ENCODE peak calls at places on chromosomes 11 and 22, in six cellular contexts. L is HepG2, G is transverse colon, J is suprapubic skin, K is tibial nerve, D is A549. A is an unnamed sample.

GRCh38 chr11:8318536-8318935 is 54.9 kb upstream of the LMO1 start:
- DNase-seq in L (no peak), G (no peak), J (no peak), K (no peak), D (no peak), A (no peak)

GRCh38 chr22:41526802-41527799 is 17.2 kb downstream of the POLR3H start:
- DNase-seq in L (no peak), G (peak), J (peak), K (no peak), D (peak), A (peak)

GRCh38 chr11:119666463-119667131 is 62.4 kb downstream of the NECTIN1 start:
- DNase-seq in L (peak), G (peak), J (no peak), K (peak), D (peak), A (peak)

GRCh38 chr11:43327987-43328386 is 16.2 kb downstream of the API5 start:
- DNase-seq in L (peak), G (no peak), J (no peak), K (no peak), D (peak), A (no peak)

GRCh38 chr22:19615001-19615461 is 90.8 kb upstream of the CLDN5 start:
- DNase-seq in L (no peak), G (no peak), J (no peak), K (no peak), D (no peak), A (no peak)

GRCh38 chr11:77093987-77094840 is 8.4 kb upstream of the OMP start:
- DNase-seq in L (no peak), G (no peak), J (no peak), K (no peak), D (no peak), A (peak)

GRCh38 chr11:15113381-15113780 is 1.3 kb upstream of the INSC start:
- DNase-seq in L (no peak), G (peak), J (no peak), K (no peak), D (no peak), A (no peak)

GRCh38 chr11:92880391-92880790 is 89.1 kb upstream of the MTNR1B start:
- DNase-seq in L (no peak), G (no peak), J (no peak), K (no peak), D (no peak), A (no peak)

GRCh38 chr11:3796796-3797328 is 492 bp downstream of the NUP98 start:
- DNase-seq in L (peak), G (no peak), J (no peak), K (no peak), D (no peak), A (no peak)

GRCh38 chr11:3104051-3104714 is 47.0 kb upstream of the CARS1 start:
- DNase-seq in L (no peak), G (no peak), J (peak), K (no peak), D (no peak), A (no peak)

GRCh38 chr22:47094861-47095330 is 332.4 kb downstream of the TBC1D22A start:
- DNase-seq in L (no peak), G (no peak), J (no peak), K (no peak), D (no peak), A (no peak)

GRCh38 chr11:64637346-64638016 is 46.5 kb downstream of the SLC22A12 start:
- DNase-seq in L (no peak), G (no peak), J (no peak), K (no peak), D (no peak), A (no peak)

GRCh38 chr11:29173660-29174062 is 843.2 kb downstream of the KCNA4 start:
- DNase-seq in L (peak), G (no peak), J (no peak), K (no peak), D (peak), A (no peak)

GRCh38 chr11:113715882-113716625 is 9.9 kb upstream of the TMPRSS5 start:
- DNase-seq in L (no peak), G (no peak), J (no peak), K (no peak), D (no peak), A (no peak)

GRCh38 chr11:134124660-134125451 is 56.0 kb downstream of the JAM3 start:
- DNase-seq in L (no peak), G (no peak), J (peak), K (no peak), D (no peak), A (peak)
- TF ChIP-seq CTCF in L (no peak), G (no peak), J (no peak), K (no peak), D (no peak), A (no peak)

DNA sequence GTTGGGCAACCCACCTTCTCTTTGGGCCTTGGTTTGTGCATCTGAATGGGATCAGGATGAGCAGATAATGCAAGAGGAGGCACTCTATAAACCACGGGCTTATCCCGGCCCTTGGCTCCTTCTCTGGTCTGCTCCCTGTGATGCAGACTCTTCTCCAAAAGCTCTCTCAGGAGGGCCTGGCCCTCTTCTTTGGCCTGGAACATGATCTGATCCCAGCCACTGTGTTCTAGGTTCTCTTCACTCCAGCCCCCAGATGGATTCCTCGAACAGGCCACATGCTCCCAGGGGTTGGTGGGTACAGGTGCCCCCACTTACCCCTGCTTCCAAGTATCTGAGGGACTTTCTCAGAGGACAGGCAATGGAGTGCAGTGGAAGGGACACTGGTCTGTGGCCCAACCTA is 8.7 kb upstream of the UCP3 start:
- DNase-seq in L (no peak), G (no peak), J (no peak), K (no peak), D (no peak), A (no peak)
- H3K27ac ChIP-seq in L (peak), G (peak), J (no peak), K (peak), D (no peak), A (no peak)

DNA sequence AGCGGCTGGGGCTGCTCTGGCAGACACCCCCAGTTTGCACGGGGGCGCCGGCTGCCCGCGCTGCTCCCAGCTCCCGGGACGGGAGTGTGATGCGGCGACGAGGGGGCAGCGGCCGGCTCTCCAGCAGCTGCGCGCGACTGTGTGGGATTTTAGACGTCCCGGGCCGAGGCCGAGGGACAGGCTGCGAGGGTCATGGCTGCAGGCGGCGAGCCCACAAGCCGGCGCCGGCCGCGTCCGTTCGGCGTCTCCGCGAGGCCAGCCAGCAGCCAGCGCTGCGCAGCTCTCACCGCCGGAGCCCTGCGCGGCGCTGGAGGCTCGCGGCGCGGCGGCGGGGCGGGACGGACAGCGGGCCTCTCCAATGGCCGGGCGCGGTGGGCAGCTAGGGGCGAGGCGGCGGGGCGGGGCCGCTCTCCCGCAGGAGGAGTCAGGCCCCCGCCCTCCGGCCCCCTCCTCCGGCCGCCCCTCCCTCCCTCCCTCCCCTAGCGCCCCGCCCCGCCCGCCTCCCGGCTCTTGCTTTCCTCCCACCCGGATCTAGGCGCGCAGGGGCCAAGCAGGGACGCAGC is at the start of gene FZD4:
- DNase-seq in L (peak), G (peak), J (peak), K (peak), D (peak), A (peak)
- TF ChIP-seq EP300 in L (no peak), G (no peak), J (no peak), K (no peak), D (no peak), A (no peak)

GRCh38 chr11:34149274-34149673 is 43.8 kb downstream of the NAT10 start:
- DNase-seq in L (no peak), G (no peak), J (no peak), K (no peak), D (no peak), A (no peak)

GRCh38 chr11:34148504-34149165 is 43.2 kb downstream of the NAT10 start:
- DNase-seq in L (no peak), G (no peak), J (no peak), K (no peak), D (no peak), A (no peak)

GRCh38 chr11:34150494-34151151 is 45.2 kb downstream of the NAT10 start:
- DNase-seq in L (no peak), G (no peak), J (no peak), K (no peak), D (no peak), A (no peak)

GRCh38 chr11:34151166-34151565 is 45.7 kb downstream of the NAT10 start:
- DNase-seq in L (no peak), G (no peak), J (no peak), K (no peak), D (no peak), A (no peak)

GRCh38 chr11:34149786-34150185 is 44.4 kb downstream of the NAT10 start:
- DNase-seq in L (no peak), G (no peak), J (no peak), K (no peak), D (peak), A (no peak)
- TF ChIP-seq CTCF in L (peak), G (no peak), J (no peak), K (peak), D (peak), A (no peak)

GRCh38 chr22:24198682-24199052 is 17.4 kb downstream of the SUSD2 start:
- DNase-seq in L (no peak), G (no peak), J (no peak), K (no peak), D (no peak), A (no peak)

GRCh38 chr22:24207264-24208011 is 26.2 kb downstream of the SUSD2 start:
- DNase-seq in L (no peak), G (no peak), J (no peak), K (no peak), D (no peak), A (no peak)

GRCh38 chr22:24205438-24206189 is 24.3 kb downstream of the SUSD2 start:
- DNase-seq in L (no peak), G (no peak), J (no peak), K (no peak), D (no peak), A (no peak)

GRCh38 chr22:24200616-24201212 is 19.4 kb downstream of the SUSD2 start:
- DNase-seq in L (peak), G (no peak), J (no peak), K (no peak), D (peak), A (no peak)

DNA sequence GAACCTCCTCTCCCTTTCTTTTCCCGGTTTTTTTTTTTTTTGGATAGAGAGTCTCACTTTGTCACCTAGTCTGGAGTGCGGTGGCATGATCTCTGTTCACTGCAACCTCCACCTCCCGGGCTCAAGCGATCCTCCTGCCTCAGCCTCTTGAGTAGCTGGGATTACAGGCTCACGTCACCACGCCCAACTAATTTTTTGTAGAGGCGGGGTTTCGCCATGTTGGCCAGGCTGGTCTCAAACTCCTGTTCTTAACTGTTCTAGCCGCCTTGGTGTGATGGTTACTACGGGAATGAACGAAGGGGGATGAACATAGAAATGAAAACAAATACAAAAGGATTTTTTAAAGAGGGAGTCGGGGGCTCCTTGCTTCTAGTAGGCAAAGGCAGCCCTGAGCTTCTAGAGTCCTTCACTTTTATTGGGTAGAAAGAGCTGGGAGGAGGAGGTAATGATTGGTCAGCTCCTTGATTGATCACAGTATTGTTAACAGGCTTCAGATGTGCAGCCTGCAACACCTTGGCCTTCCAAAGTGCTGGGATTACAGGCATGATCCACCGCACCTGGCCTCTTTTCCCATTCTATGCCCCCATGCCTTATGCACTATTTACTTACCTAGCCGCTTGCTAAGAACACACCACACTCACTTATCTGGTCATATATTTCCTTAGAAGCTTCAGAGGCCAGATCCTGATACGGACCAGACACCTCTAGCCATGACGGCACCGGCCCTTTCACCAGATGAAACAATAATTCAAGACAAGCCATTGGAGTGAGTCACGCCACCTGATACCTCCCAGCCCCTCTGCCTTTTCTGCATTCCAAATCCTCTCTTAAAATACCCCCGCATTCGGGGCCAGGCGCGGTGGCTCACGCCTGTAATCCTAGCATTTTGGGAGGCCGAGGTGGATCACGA is 20.6 kb downstream of the SUSD2 start:
- DNase-seq in L (peak), G (no peak), J (no peak), K (no peak), D (peak), A (no peak)
- H3K27ac ChIP-seq in L (no peak), G (no peak), J (no peak), K (no peak), D (peak), A (no peak)

DNA sequence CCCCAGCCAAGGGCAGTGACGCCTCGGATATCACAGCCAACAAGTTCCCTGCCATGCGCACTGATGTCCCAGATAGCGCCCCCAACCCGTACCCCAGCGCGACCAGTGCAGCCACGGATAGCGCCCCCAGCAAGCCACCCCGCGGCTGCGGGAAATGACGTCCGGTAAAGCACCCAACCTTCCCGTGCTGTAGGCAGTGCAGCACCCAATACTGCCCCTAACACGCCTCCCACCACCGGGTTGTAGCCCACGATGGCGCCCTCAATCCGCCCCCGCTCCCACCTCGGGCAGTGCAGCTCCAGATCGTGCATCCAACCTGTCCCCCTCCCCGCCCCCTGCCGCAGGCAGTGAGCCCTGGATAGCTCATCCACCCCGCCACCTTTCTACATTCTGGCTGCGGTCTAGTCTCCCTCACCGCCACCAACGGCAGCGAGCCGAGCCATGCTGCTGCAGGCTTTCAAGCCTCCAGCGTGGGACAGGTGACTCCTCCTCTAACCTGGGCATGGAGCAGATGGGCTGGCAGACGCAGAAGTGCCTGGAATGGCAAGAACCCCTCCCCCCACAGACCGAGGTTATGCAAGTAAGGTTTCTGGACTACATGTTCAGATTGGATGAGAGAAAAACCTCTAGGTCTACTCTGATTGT is 540 bp downstream of the RFPL2 start:
- DNase-seq in L (peak), G (no peak), J (no peak), K (no peak), D (peak), A (no peak)
- TF ChIP-seq EP300 in L (no peak), G (no peak), J (no peak), K (no peak), D (no peak), A (no peak)

GRCh38 chr11:117464778-117465177 is 137.1 kb downstream of the CEP164 start:
- DNase-seq in L (no peak), G (no peak), J (no peak), K (no peak), D (no peak), A (no peak)

GRCh38 chr11:117462183-117462574 is 134.5 kb downstream of the CEP164 start:
- DNase-seq in L (no peak), G (no peak), J (no peak), K (no peak), D (no peak), A (no peak)

GRCh38 chr11:117466966-117467365 is 139.3 kb downstream of the CEP164 start:
- DNase-seq in L (no peak), G (no peak), J (no peak), K (no peak), D (no peak), A (no peak)

GRCh38 chr11:117462848-117463247 is 135.2 kb downstream of the CEP164 start:
- DNase-seq in L (no peak), G (no peak), J (no peak), K (no peak), D (no peak), A (no peak)

GRCh38 chr11:117465236-117465997 is 137.8 kb downstream of the CEP164 start:
- DNase-seq in L (no peak), G (no peak), J (no peak), K (no peak), D (no peak), A (no peak)
- TF ChIP-seq CTCF in L (no peak), G (no peak), J (no peak), K (no peak), D (no peak), A (no peak)

DNA sequence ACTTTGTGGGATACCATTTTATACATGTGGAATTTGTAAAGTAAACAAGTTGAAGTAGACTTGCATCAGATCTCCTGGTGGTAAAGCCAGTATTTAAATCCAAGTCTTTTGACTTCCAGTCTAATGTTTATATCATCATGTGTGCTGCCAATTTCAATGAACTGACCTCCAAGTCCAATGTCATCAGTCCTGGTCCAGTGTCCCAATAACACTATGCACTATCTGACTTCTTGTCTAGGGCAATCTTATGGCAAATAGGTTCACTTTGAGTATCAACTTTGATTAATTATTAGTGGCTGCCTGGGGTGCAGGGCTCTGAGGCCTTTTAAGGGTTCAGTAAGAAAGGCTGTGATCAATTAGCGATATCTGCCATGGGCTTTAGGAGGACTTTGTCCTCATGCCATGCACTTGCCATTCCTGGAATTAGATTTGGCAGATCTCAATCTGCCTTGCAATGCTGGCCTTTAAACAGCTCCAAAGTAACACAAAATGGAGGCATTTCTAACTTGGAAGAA is 9.6 kb upstream of the PTS start:
- DNase-seq in L (no peak), G (no peak), J (no peak), K (no peak), D (no peak), A (no peak)
- H3K27ac ChIP-seq in L (no peak), G (no peak), J (no peak), K (no peak), D (no peak), A (no peak)